ENCODE peak calls at places on chromosomes 3 and 15, in four cellular contexts. One of them, this sample, is unnamed.

GRCh38 chr3:179853176-179853575 is 183.6 kb downstream of the PEX5L start:
- DNase-seq in K562: no peak
- DNase-seq in H1: no peak
- DNase-seq in HepG2: no peak
- DNase-seq in this sample: no peak

GRCh38 chr3:109050591-109051167 is 67.3 kb downstream of the MORC1 start:
- DNase-seq in HepG2: peak
- DNase-seq in H1: peak
- DNase-seq in K562: peak
- DNase-seq in this sample: peak

GRCh38 chr3:32309653-32310242 is 71.3 kb downstream of the CMTM8 start:
- DNase-seq in HepG2: no peak
- DNase-seq in H1: no peak
- DNase-seq in K562: no peak
- DNase-seq in this sample: no peak

GRCh38 chr3:119323401-119324107 is 29.4 kb downstream of the ARHGAP31 start:
- DNase-seq in H1: no peak
- DNase-seq in HepG2: no peak
- DNase-seq in K562: no peak
- DNase-seq in this sample: no peak

GRCh38 chr15:86610038-86610437 is 530.4 kb downstream of the AGBL1 start:
- DNase-seq in H1: no peak
- DNase-seq in K562: no peak
- DNase-seq in HepG2: no peak
- DNase-seq in this sample: no peak

GRCh38 chr15:34729056-34729455 is 25.7 kb downstream of the GJD2 start:
- DNase-seq in H1: no peak
- DNase-seq in HepG2: no peak
- DNase-seq in K562: no peak
- DNase-seq in this sample: no peak

GRCh38 chr3:32646761-32647160 is 38.2 kb upstream of the CNOT10 start:
- DNase-seq in HepG2: no peak
- DNase-seq in H1: no peak
- DNase-seq in K562: no peak
- DNase-seq in this sample: no peak

GRCh38 chr3:21273256-21273999 is 477.6 kb downstream of the ZNF385D start:
- DNase-seq in HepG2: no peak
- DNase-seq in K562: no peak
- DNase-seq in H1: no peak
- DNase-seq in this sample: peak

GRCh38 chr15:80856400-80856799 is 77.2 kb downstream of the CEMIP start:
- DNase-seq in HepG2: peak
- DNase-seq in K562: peak
- DNase-seq in H1: no peak
- DNase-seq in this sample: no peak

GRCh38 chr3:124282751-124283643 is 291.1 kb upstream of the ROPN1 start:
- DNase-seq in H1: no peak
- DNase-seq in HepG2: no peak
- DNase-seq in K562: no peak
- DNase-seq in this sample: no peak

GRCh38 chr3:104604326-104605010 is 762.2 kb upstream of the ALCAM start:
- DNase-seq in K562: no peak
- DNase-seq in H1: no peak
- DNase-seq in HepG2: no peak
- DNase-seq in this sample: peak

GRCh38 chr15:57489122-57489521 is 102.6 kb upstream of the MYZAP start:
- DNase-seq in H1: no peak
- DNase-seq in K562: no peak
- DNase-seq in HepG2: no peak
- DNase-seq in this sample: no peak

GRCh38 chr3:17877299-17877698 is 134.9 kb upstream of the TBC1D5 start:
- DNase-seq in K562: peak
- DNase-seq in HepG2: no peak
- DNase-seq in H1: no peak
- DNase-seq in this sample: no peak

GRCh38 chr3:111706527-111706926 is 111.4 kb upstream of the ZBED2 start:
- DNase-seq in HepG2: no peak
- DNase-seq in K562: no peak
- DNase-seq in H1: no peak
- DNase-seq in this sample: no peak

DNA sequence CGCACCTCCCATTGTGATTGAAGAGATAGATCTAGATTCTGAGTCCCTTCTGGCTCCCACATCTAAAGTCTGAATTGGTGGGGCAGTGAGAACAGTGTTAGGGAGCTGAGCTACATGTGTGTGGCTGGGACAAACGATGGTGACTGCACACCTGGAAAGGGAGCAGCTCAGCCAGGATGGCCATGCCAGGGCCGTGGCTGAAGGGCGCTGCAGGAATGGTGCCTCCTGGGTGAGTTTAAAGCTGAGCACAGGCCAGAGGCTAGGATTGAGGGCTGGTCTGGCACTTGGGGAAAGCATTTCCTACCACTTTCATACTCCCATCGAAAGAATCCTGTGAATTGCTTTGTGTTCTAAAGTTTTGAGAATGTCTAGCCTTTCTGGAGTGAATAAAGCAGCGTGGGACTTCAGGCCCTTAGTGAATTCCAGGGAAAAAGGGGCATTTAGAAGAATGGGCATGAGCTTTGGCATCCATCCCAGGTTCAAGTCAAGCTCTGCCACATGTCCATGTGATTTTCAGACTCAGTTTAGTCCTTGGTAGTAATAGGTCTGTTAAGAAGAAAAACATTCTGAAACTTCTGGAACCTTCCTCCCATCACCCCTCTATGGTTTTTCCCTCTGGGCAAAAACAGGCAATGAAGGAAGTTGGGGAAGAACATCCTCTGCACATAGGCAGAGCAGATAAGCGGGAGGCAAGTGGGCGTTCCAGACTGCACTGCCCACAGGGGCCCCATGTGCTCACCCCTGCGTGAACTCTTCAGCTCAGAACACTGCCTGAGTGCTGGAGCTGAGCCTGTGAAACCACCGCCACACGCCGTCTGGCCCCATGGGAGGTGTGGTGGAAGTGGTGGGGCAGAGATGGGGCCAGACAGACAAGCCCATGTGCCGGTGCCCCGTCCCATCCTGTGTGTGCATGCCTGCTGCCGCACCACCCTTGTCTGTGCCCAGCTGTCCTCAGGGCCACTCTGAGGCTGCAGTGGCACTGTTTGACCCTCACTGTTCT is 12.9 kb upstream of the CPNE9 start:
- DNase-seq in H1: no peak
- DNase-seq in K562: peak
- DNase-seq in HepG2: no peak
- DNase-seq in this sample: no peak
- TF ChIP-seq POLR2AphosphoS5 in H1: no peak
- TF ChIP-seq POLR2AphosphoS5 in K562: peak
- TF ChIP-seq POLR2AphosphoS5 in HepG2: no peak
- TF ChIP-seq POLR2AphosphoS5 in this sample: no peak

GRCh38 chr3:172859035-172859434 is 108.5 kb downstream of the ECT2 start:
- DNase-seq in K562: peak
- DNase-seq in HepG2: no peak
- DNase-seq in H1: no peak
- DNase-seq in this sample: peak

GRCh38 chr3:172853005-172853404 is 102.5 kb downstream of the ECT2 start:
- DNase-seq in H1: no peak
- DNase-seq in K562: no peak
- DNase-seq in HepG2: no peak
- DNase-seq in this sample: no peak

GRCh38 chr3:172853911-172854648 is 103.6 kb downstream of the ECT2 start:
- DNase-seq in H1: peak
- DNase-seq in HepG2: no peak
- DNase-seq in K562: no peak
- DNase-seq in this sample: no peak

DNA sequence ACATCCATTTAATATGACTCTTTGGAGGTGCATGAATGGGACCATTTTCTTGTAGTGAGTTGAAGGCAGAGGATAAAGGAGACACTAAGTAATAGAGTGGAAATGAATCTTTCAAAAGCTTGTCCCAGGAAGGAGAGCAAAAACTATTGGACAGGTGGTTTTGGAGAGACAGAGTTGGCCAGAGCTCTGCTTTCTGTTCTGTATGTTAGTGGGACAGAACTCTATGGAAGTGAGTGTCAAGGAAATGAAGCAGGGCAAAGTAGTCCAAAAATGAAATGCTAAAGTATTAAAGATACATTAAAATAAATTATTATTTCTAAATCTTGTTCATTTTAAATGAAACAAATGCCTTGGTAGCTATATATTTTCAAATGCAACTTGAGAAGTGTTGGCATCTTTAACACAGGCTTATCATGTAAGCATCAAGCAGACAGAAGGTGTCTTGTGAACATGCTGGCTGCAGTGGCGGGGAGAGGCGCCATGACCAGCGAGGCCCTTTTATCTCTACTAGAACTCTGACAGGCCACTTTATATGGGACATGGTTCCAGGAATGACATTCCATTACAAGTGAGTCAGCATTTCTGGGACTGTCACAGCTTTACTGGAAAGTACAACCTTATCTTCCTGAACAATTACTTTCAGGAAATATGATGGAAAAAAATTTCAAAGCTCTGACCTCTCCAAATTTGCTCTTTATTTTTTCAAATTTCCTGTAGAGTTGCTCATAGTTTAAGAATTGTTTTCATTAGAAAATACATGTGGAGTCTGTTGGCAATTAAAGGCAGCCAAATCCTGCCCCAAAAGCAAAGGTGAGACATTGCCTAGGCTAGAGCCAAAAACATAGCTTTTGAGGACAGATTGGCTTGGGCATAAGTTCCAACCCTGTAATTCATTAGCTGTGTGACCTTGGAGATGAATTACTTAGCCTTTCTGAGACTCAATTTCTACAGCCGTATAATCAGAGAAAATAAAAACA is 106.5 kb downstream of the ECT2 start:
- DNase-seq in HepG2: peak
- DNase-seq in K562: peak
- DNase-seq in H1: no peak
- DNase-seq in this sample: peak
- TF ChIP-seq JUN in HepG2: no peak
- TF ChIP-seq JUN in K562: no peak
- TF ChIP-seq JUN in H1: no peak
- TF ChIP-seq JUN in this sample: peak

GRCh38 chr3:49841126-49841525 is 15.2 kb downstream of the TRAIP start:
- DNase-seq in H1: peak
- DNase-seq in HepG2: no peak
- DNase-seq in K562: peak
- DNase-seq in this sample: peak
- TF ChIP-seq MAX in H1: peak
- TF ChIP-seq MAX in HepG2: no peak
- TF ChIP-seq MAX in K562: no peak
- TF ChIP-seq MAX in this sample: no peak

GRCh38 chr3:185250247-185250646 is 3.6 kb downstream of the EHHADH start:
- DNase-seq in HepG2: no peak
- DNase-seq in H1: no peak
- DNase-seq in K562: no peak
- DNase-seq in this sample: no peak

GRCh38 chr3:185257334-185257733 is 3.5 kb upstream of the EHHADH start:
- DNase-seq in HepG2: no peak
- DNase-seq in K562: no peak
- DNase-seq in H1: no peak
- DNase-seq in this sample: no peak

GRCh38 chr3:185250653-185251052 is 3.2 kb downstream of the EHHADH start:
- DNase-seq in HepG2: peak
- DNase-seq in K562: no peak
- DNase-seq in H1: no peak
- DNase-seq in this sample: no peak

GRCh38 chr3:185254799-185255198 is 950 bp upstream of the EHHADH start:
- DNase-seq in K562: no peak
- DNase-seq in H1: no peak
- DNase-seq in HepG2: no peak
- DNase-seq in this sample: no peak

GRCh38 chr3:185253645-185254410 is at the start of gene EHHADH:
- DNase-seq in K562: peak
- DNase-seq in H1: no peak
- DNase-seq in HepG2: peak
- DNase-seq in this sample: peak
- TF ChIP-seq POLR2AphosphoS5 in K562: no peak
- TF ChIP-seq POLR2AphosphoS5 in H1: no peak
- TF ChIP-seq POLR2AphosphoS5 in HepG2: peak
- TF ChIP-seq POLR2AphosphoS5 in this sample: peak

GRCh38 chr3:8777978-8778267 is 8.5 kb upstream of the OXTR start:
- DNase-seq in H1: no peak
- DNase-seq in K562: no peak
- DNase-seq in HepG2: no peak
- DNase-seq in this sample: no peak

GRCh38 chr3:8775602-8776001 is 6.2 kb upstream of the OXTR start:
- DNase-seq in H1: no peak
- DNase-seq in K562: no peak
- DNase-seq in HepG2: no peak
- DNase-seq in this sample: no peak

GRCh38 chr3:8778475-8778874 is 9.1 kb upstream of the OXTR start:
- DNase-seq in K562: no peak
- DNase-seq in HepG2: no peak
- DNase-seq in H1: no peak
- DNase-seq in this sample: no peak

GRCh38 chr3:8776406-8776805 is 7.0 kb upstream of the OXTR start:
- DNase-seq in K562: no peak
- DNase-seq in HepG2: peak
- DNase-seq in H1: no peak
- DNase-seq in this sample: no peak

DNA sequence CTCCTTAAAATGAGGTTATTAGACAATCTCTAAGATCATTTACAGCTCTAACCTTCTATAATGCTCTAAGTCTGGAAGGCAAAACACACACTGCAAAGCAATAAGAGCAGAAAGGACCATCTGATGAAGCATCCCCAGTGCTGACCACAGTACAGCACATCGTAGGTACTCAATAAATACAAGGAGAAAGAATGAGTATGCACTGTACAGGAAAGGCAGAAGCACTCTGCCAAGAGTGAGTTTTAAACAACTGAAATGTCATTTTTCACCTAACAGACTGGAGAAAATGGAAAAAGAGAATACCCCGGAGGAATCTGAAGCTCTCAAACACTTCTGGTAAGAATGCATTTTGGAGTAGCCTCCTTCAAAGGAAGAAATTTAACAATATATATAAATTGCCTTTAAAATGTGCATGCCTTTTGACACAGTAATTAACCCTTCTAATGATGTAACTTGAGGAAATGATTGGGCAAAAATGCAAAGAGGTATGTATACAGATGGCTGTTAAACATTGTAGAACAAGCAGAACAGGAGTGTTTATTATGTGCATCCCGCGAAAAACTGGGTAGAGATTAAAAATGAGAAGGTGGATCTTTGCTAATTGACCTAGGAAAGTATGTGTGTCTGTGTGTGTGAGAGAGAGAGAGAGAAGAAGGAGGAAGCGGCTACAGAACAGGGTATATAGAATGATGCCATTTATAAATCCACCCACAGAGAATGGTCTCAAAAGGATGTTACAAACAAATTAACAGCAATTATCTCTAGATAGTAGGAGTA is 8.0 kb upstream of the OXTR start:
- DNase-seq in H1: no peak
- DNase-seq in HepG2: no peak
- DNase-seq in K562: no peak
- DNase-seq in this sample: no peak
- TF ChIP-seq JUN in H1: no peak
- TF ChIP-seq JUN in HepG2: no peak
- TF ChIP-seq JUN in K562: no peak
- TF ChIP-seq JUN in this sample: no peak